ENCODE peak calls at places on chromosomes 7 and 10, in eight cellular contexts. K is adipocyte, Y is neural progenitor cell, J is left ventricle myocardium inferior, I is fibroblast of lung, T is Peyer's patch, Q is A549, U is upper lobe of left lung. E is an unnamed sample.

GRCh38 chr7:35967366-35968139 is 166.7 kb downstream of the SEPTIN7 start:
- DNase-seq in K (no peak), Y (no peak), J (no peak), I (no peak), T (no peak), Q (no peak), U (no peak), E (no peak)

GRCh38 chr10:13712799-13713581 is 126.2 kb downstream of the PRPF18 start:
- DNase-seq in K (peak), Y (no peak), J (peak), I (peak), T (peak), Q (peak), U (peak), E (peak)

GRCh38 chr7:110119883-110120581 is 970.9 kb upstream of the LRRN3 start:
- DNase-seq in K (no peak), Y (no peak), J (no peak), I (no peak), T (no peak), Q (no peak), U (no peak), E (no peak)

GRCh38 chr10:80709879-80710278 is 172.2 kb downstream of the SH2D4B start:
- DNase-seq in K (no peak), Y (no peak), J (no peak), I (no peak), T (no peak), Q (no peak), U (no peak), E (no peak)

GRCh38 chr7:17472939-17473338 is 174.5 kb downstream of the AHR start:
- DNase-seq in K (no peak), Y (no peak), J (no peak), I (no peak), T (no peak), Q (no peak), U (no peak), E (no peak)

GRCh38 chr7:95246935-95247370 is 77.4 kb downstream of the PON1 start:
- DNase-seq in K (peak), Y (peak), J (no peak), I (peak), T (no peak), Q (peak), U (peak), E (peak)

GRCh38 chr7:68936501-68936900 is 661.8 kb upstream of the AUTS2 start:
- DNase-seq in K (no peak), Y (no peak), J (no peak), I (no peak), T (no peak), Q (no peak), U (no peak), E (no peak)

GRCh38 chr7:8201846-8202441 is 60.0 kb downstream of the ICA1 start:
- DNase-seq in K (no peak), Y (no peak), J (no peak), I (no peak), T (no peak), Q (no peak), U (no peak), E (no peak)

GRCh38 chr10:80487791-80488538 is 33.9 kb downstream of the TSPAN14 start:
- DNase-seq in K (no peak), Y (no peak), J (peak), I (no peak), T (peak), Q (no peak), U (peak), E (peak)

DNA sequence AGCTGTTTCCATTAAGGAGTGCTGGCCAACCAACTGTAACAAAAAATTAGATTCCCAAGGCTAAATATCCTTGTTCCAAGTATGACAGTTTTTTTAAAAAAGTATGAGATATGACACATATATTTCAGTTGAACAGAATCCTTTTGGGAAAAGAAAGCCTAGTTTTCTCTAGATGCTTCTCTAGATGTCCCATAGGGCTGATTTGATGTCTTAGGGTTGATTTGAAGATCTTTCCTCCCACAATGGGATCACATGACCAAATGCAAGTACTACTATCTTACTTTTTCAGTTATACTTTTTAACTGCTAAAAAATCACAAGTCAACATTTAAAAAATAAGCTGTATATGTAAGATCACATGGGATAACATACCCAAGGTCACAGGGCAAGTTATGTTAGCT is 3.7 kb downstream of the NAMPT start:
- DNase-seq in K (no peak), Y (no peak), J (no peak), I (no peak), T (no peak), Q (no peak), U (no peak), E (no peak)
- H3K4me3 ChIP-seq in K (peak), Y (no peak), J (no peak), I (no peak), T (no peak), Q (peak), U (no peak), E (no peak)

DNA sequence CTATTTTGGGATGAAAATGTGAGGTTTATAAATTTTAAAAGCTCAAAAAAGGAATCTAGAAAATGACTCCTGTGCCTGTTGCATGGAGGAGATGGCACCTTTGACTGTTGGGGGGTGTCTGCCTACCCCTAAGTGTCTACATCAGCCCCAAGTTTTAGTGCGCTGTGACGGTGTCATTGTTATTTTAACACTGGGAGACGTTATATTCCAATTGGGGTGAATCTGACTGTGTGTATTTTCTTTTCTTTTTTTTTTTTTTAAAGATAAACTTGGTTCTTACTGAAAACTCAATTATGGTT is 517 bp downstream of the SRGN start:
- DNase-seq in K (peak), Y (no peak), J (no peak), I (no peak), T (no peak), Q (no peak), U (no peak), E (no peak)
- H3K4me3 ChIP-seq in K (peak), Y (no peak), J (peak), I (peak), T (peak), Q (peak), U (peak), E (peak)

GRCh38 chr10:98030093-98030821 is at the start of gene CRTAC1:
- DNase-seq in K (peak), Y (peak), J (peak), I (peak), T (no peak), Q (peak), U (peak), E (peak)
- H3K4me3 ChIP-seq in K (peak), Y (peak), J (peak), I (no peak), T (peak), Q (peak), U (peak), E (peak)

GRCh38 chr7:28547115-28547514 is 134.8 kb downstream of the CREB5 start:
- DNase-seq in K (no peak), Y (no peak), J (no peak), I (no peak), T (no peak), Q (no peak), U (no peak), E (no peak)
- H3K4me3 ChIP-seq in K (no peak), Y (no peak), J (no peak), I (no peak), T (no peak), Q (no peak), U (no peak), E (no peak)